ENCODE peak calls at places on chromosomes 6 and 20, in eight cellular contexts. R, J, C, F, T, K, A and L are unnamed samples.
A peak's percentile ranks its signal among the peaks of the same experiment; 100 is the strongest.

GRCh38 chr20:43727980-43728590 is 1.3 kb upstream of the GTSF1L start:
- DNase-seq in R (no peak), J (no peak), C (peak; percentile 37), F (no peak), T (no peak), K (peak; percentile 25), A (peak; percentile 30), L (no peak)

GRCh38 chr6:40996591-40997247 is 42.3 kb downstream of the UNC5CL start:
- DNase-seq in R (no peak), J (no peak), C (peak; percentile 12), F (no peak), T (no peak), K (peak; percentile 50), A (peak; percentile 8), L (no peak)

GRCh38 chr20:46006031-46006430 is 2.7 kb upstream of the MMP9 start:
- DNase-seq in R (no peak), J (no peak), C (no peak), F (no peak), T (no peak), K (no peak), A (no peak), L (no peak)

GRCh38 chr6:84062519-84063154 is 29.1 kb downstream of the MRAP2 start:
- DNase-seq in R (no peak), J (no peak), C (no peak), F (no peak), T (no peak), K (no peak), A (no peak), L (no peak)

GRCh38 chr6:15504040-15504491 is 158.8 kb downstream of the DTNBP1 start:
- DNase-seq in R (no peak), J (no peak), C (peak; percentile 38), F (peak; percentile 64), T (no peak), K (no peak), A (peak; percentile 16), L (no peak)

GRCh38 chr6:163688971-163689370 is 274.5 kb downstream of the QKI start:
- DNase-seq in R (no peak), J (no peak), C (peak; percentile 33), F (no peak), T (no peak), K (no peak), A (no peak), L (no peak)

GRCh38 chr6:22737331-22737730 is 168.0 kb downstream of the HDGFL1 start:
- DNase-seq in R (peak; percentile 68), J (no peak), C (peak; percentile 70), F (no peak), T (no peak), K (peak; percentile 34), A (peak; percentile 13), L (no peak)

GRCh38 chr6:27145731-27146455 is 101.6 kb upstream of the PRSS16 start:
- DNase-seq in R (no peak), J (no peak), C (peak; percentile 94), F (peak; percentile 75), T (no peak), K (peak; percentile 91), A (peak; percentile 80), L (peak; percentile 34)

GRCh38 chr6:73652637-73653570 is 888 bp downstream of the SLC17A5 start:
- DNase-seq in R (peak; percentile 62), J (no peak), C (peak; percentile 36), F (peak; percentile 79), T (peak; percentile 40), K (peak; percentile 70), A (peak; percentile 72), L (peak; percentile 53)

GRCh38 chr6:8707369-8707768 is 272.0 kb upstream of the SLC35B3 start:
- DNase-seq in R (no peak), J (no peak), C (no peak), F (no peak), T (no peak), K (no peak), A (no peak), L (no peak)

GRCh38 chr6:12516070-12516469 is 200.5 kb upstream of the PHACTR1 start:
- DNase-seq in R (no peak), J (no peak), C (peak; percentile 1), F (no peak), T (no peak), K (no peak), A (peak; percentile 36), L (no peak)

GRCh38 chr20:37408930-37409210 is 62.9 kb downstream of the SRC start:
- DNase-seq in R (no peak), J (no peak), C (no peak), F (no peak), T (no peak), K (no peak), A (no peak), L (no peak)

GRCh38 chr6:2952557-2953095 is 18.7 kb downstream of the SERPINB6 start:
- DNase-seq in R (peak; percentile 87), J (peak; percentile 91), C (peak; percentile 87), F (peak; percentile 88), T (peak; percentile 60), K (peak; percentile 93), A (peak; percentile 87), L (peak; percentile 41)

GRCh38 chr6:53496797-53497196 is 48.1 kb downstream of the GCLC start:
- DNase-seq in R (no peak), J (peak; percentile 40), C (peak; percentile 86), F (no peak), T (no peak), K (peak; percentile 73), A (no peak), L (no peak)

GRCh38 chr6:17001188-17001587 is 100.7 kb upstream of the STMND1 start:
- DNase-seq in R (no peak), J (no peak), C (peak; percentile 45), F (no peak), T (no peak), K (no peak), A (no peak), L (no peak)

GRCh38 chr6:786946-787763 is 94.2 kb upstream of the EXOC2 start:
- DNase-seq in R (no peak), J (no peak), C (no peak), F (no peak), T (no peak), K (peak; percentile 26), A (no peak), L (no peak)

DNA sequence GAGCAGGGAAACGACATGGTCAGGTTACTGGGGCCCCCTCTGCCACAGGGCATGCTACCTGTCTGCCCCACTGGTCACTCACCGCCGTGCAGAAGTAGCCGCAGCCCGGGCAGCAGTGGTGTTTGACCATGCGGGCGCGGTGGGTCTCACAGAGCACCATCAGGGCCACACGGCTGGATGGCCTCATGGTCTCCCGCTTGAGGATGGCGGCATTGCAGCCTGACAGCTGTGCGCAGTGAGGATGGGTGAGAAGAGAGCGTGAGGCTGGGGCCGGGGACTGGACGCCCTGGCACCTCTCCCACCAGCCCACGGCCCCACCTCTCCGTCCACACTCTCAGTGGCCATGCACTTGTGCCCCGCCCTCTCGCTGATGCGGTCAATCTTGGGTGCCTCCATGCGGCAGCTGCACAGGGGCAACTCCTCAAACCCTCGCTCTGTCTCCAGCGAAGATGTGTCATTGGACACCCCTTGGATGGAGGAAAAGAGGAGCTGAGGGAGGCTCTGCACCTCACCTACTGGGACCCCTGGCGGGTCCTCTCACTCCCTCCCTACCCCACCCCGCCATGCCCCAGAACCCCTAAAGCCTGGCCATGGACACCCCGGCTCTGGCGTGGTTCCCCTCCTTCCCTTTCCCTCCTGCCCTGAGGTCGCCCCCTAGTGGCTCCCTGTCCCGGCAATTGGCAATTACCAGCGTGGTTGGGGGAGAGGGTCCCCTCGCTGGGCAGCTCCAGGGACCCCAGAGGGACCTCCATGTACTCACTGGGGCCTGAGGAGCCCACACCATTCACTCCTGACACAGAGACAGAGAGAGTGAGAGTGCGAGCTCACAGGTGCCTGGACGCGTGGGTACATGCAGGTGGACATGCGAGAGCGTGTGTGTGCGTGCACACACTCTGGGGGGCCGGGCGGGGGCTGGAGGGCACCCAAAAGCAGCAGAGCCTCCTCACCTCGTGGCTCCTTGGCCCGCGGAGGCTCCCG is 8.9 kb downstream of the EHMT2 start:
- DNase-seq in R (peak; percentile 75), J (no peak), C (no peak), F (peak; percentile 73), T (peak; percentile 52), K (no peak), A (peak; percentile 56), L (peak; percentile 56)
- TF ChIP-seq CTCF in R (peak; percentile 75), J (peak; percentile 74), C (peak; percentile 67), F (peak; percentile 70), T (peak; percentile 62), K (peak; percentile 61), A (peak; percentile 77), L (peak; percentile 69)

GRCh38 chr6:98775205-98775604 is 59.2 kb upstream of the POU3F2 start:
- DNase-seq in R (no peak), J (no peak), C (no peak), F (no peak), T (no peak), K (no peak), A (no peak), L (no peak)

GRCh38 chr6:98764378-98764911 is 69.9 kb upstream of the POU3F2 start:
- DNase-seq in R (no peak), J (no peak), C (no peak), F (no peak), T (no peak), K (no peak), A (no peak), L (no peak)

GRCh38 chr6:98769546-98769945 is 64.8 kb upstream of the POU3F2 start:
- DNase-seq in R (no peak), J (no peak), C (no peak), F (no peak), T (no peak), K (peak; percentile 34), A (no peak), L (no peak)
- TF ChIP-seq CTCF in R (no peak), J (no peak), C (no peak), F (no peak), T (peak; percentile 36), K (no peak), A (no peak), L (no peak)

DNA sequence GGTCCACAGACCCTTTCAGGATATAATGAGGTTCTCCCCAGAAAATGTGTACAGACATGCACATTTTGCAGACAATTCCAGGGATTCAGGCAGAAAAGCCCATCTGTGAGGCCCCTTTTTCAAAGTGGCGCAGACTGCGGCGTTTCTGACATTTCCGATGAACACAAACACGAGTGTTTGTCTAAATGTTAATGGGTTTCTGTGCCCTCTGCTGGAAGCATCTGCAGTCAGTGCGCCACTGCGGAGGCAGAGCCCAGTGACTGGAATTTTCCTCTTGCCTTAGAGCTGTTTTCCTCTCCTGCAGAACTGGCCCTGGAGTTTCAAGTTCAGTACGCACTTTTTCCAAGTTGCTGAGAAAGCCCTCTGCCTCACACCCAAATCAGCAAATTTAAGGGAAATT is 15.3 kb downstream of the ANKRD60 start:
- DNase-seq in R (no peak), J (no peak), C (no peak), F (no peak), T (no peak), K (peak; percentile 29), A (no peak), L (no peak)
- TF ChIP-seq CTCF in R (no peak), J (no peak), C (peak; percentile 19), F (no peak), T (no peak), K (peak; percentile 36), A (no peak), L (no peak)

DNA sequence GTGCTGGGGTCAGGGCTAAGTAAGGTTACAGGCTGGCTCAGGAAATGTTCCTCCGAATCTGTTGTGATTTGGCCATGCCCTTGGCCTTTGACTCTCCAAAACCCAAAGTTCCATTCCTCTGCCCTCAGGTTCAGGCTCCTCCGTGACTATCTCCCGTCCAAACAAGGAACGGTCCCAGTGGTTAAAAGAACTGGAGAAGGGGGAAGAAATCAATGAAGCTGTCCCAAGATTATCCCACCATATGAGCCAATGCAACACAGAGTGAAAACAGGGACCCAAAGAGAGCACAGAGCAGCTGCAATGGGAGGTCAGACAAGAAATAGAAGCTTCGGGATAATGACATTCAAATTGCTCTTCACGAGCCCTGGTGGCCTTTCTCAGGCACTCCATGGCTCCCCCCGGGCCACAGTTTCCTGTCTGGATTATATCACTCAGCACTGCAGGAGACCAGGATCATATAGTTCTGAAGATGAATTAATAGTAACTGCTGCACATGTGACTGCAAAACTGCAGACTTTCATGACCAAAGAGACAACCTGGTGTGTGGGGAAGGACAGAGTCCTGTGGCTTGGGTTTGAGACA is 211.3 kb downstream of the ZNF217 start:
- DNase-seq in R (no peak), J (no peak), C (no peak), F (no peak), T (no peak), K (no peak), A (no peak), L (no peak)
- TF ChIP-seq CTCF in R (no peak), J (no peak), C (no peak), F (no peak), T (no peak), K (no peak), A (no peak), L (no peak)